ENCODE peak calls at places on chromosomes 6 and 20, in nine cellular contexts. One of them, this sample, is unnamed.
A peak's percentile ranks its signal among the peaks of the same experiment; 100 is the strongest.

GRCh38 chr6:114747995-114748625 is 405.3 kb upstream of the HS3ST5 start:
- DNase-seq in GM04504: peak; percentile 15
- DNase-seq in heart right ventricle: peak; percentile 28
- DNase-seq in activated CD4-positive, alpha-beta T cell treated with anti-CD3 and anti-CD28 coated beads, Interleukin-2, amount 10 ng/mL, durations not matched to agents 7 days and 5 days: peak; percentile 26
- DNase-seq in myocyte: peak; percentile 74
- DNase-seq in GM12892: no peak
- DNase-seq in HTR-8/SVneo: peak; percentile 4
- DNase-seq in lower leg skin: no peak
- DNase-seq in EH: peak; percentile 56
- DNase-seq in this sample: no peak

GRCh38 chr6:111914617-111915016 is 41.4 kb upstream of the FYN start:
- DNase-seq in GM04504: no peak
- DNase-seq in heart right ventricle: no peak
- DNase-seq in activated CD4-positive, alpha-beta T cell treated with anti-CD3 and anti-CD28 coated beads, Interleukin-2, amount 10 ng/mL, durations not matched to agents 7 days and 5 days: no peak
- DNase-seq in myocyte: no peak
- DNase-seq in GM12892: no peak
- DNase-seq in HTR-8/SVneo: no peak
- DNase-seq in lower leg skin: no peak
- DNase-seq in EH: no peak
- DNase-seq in this sample: no peak

GRCh38 chr20:48189177-48189576 is 403.9 kb upstream of the SULF2 start:
- DNase-seq in GM04504: no peak
- DNase-seq in heart right ventricle: no peak
- DNase-seq in activated CD4-positive, alpha-beta T cell treated with anti-CD3 and anti-CD28 coated beads, Interleukin-2, amount 10 ng/mL, durations not matched to agents 7 days and 5 days: no peak
- DNase-seq in myocyte: no peak
- DNase-seq in GM12892: no peak
- DNase-seq in HTR-8/SVneo: peak; percentile 57
- DNase-seq in lower leg skin: no peak
- DNase-seq in EH: peak; percentile 71
- DNase-seq in this sample: no peak

GRCh38 chr6:54264581-54265272 is 43.5 kb upstream of the TINAG start:
- DNase-seq in GM04504: no peak
- DNase-seq in heart right ventricle: no peak
- DNase-seq in activated CD4-positive, alpha-beta T cell treated with anti-CD3 and anti-CD28 coated beads, Interleukin-2, amount 10 ng/mL, durations not matched to agents 7 days and 5 days: no peak
- DNase-seq in myocyte: no peak
- DNase-seq in GM12892: no peak
- DNase-seq in HTR-8/SVneo: no peak
- DNase-seq in lower leg skin: no peak
- DNase-seq in EH: peak; percentile 21
- DNase-seq in this sample: no peak

GRCh38 chr20:19460386-19460785 is 247.9 kb downstream of the SLC24A3 start:
- DNase-seq in GM04504: no peak
- DNase-seq in heart right ventricle: no peak
- DNase-seq in activated CD4-positive, alpha-beta T cell treated with anti-CD3 and anti-CD28 coated beads, Interleukin-2, amount 10 ng/mL, durations not matched to agents 7 days and 5 days: no peak
- DNase-seq in myocyte: no peak
- DNase-seq in GM12892: no peak
- DNase-seq in HTR-8/SVneo: no peak
- DNase-seq in lower leg skin: peak; percentile 74
- DNase-seq in EH: peak; percentile 87
- DNase-seq in this sample: no peak

GRCh38 chr20:40459299-40459698 is 229.7 kb downstream of the MAFB start:
- DNase-seq in GM04504: no peak
- DNase-seq in heart right ventricle: no peak
- DNase-seq in activated CD4-positive, alpha-beta T cell treated with anti-CD3 and anti-CD28 coated beads, Interleukin-2, amount 10 ng/mL, durations not matched to agents 7 days and 5 days: no peak
- DNase-seq in myocyte: no peak
- DNase-seq in GM12892: no peak
- DNase-seq in HTR-8/SVneo: no peak
- DNase-seq in lower leg skin: no peak
- DNase-seq in EH: no peak
- DNase-seq in this sample: no peak

GRCh38 chr20:34791289-34792020 is 34.0 kb downstream of the NCOA6 start:
- DNase-seq in GM04504: peak; percentile 54
- DNase-seq in heart right ventricle: peak; percentile 23
- DNase-seq in activated CD4-positive, alpha-beta T cell treated with anti-CD3 and anti-CD28 coated beads, Interleukin-2, amount 10 ng/mL, durations not matched to agents 7 days and 5 days: no peak
- DNase-seq in myocyte: peak; percentile 54
- DNase-seq in GM12892: no peak
- DNase-seq in HTR-8/SVneo: no peak
- DNase-seq in lower leg skin: no peak
- DNase-seq in EH: peak; percentile 90
- DNase-seq in this sample: no peak

GRCh38 chr20:9551808-9552550 is 37.6 kb downstream of the LAMP5 start:
- DNase-seq in GM04504: no peak
- DNase-seq in heart right ventricle: no peak
- DNase-seq in activated CD4-positive, alpha-beta T cell treated with anti-CD3 and anti-CD28 coated beads, Interleukin-2, amount 10 ng/mL, durations not matched to agents 7 days and 5 days: no peak
- DNase-seq in myocyte: no peak
- DNase-seq in GM12892: no peak
- DNase-seq in HTR-8/SVneo: no peak
- DNase-seq in lower leg skin: no peak
- DNase-seq in EH: no peak
- DNase-seq in this sample: no peak

GRCh38 chr20:19974621-19975435 is 42.3 kb upstream of the NAA20 start:
- DNase-seq in GM04504: peak; percentile 96
- DNase-seq in heart right ventricle: peak; percentile 93
- DNase-seq in activated CD4-positive, alpha-beta T cell treated with anti-CD3 and anti-CD28 coated beads, Interleukin-2, amount 10 ng/mL, durations not matched to agents 7 days and 5 days: no peak
- DNase-seq in myocyte: peak; percentile 93
- DNase-seq in GM12892: no peak
- DNase-seq in HTR-8/SVneo: peak; percentile 29
- DNase-seq in lower leg skin: peak; percentile 96
- DNase-seq in EH: peak; percentile 97
- DNase-seq in this sample: peak; percentile 59

GRCh38 chr6:3518356-3518841 is 61.5 kb upstream of the SLC22A23 start:
- DNase-seq in GM04504: peak; percentile 87
- DNase-seq in heart right ventricle: no peak
- DNase-seq in activated CD4-positive, alpha-beta T cell treated with anti-CD3 and anti-CD28 coated beads, Interleukin-2, amount 10 ng/mL, durations not matched to agents 7 days and 5 days: no peak
- DNase-seq in myocyte: peak; percentile 86
- DNase-seq in GM12892: no peak
- DNase-seq in HTR-8/SVneo: peak; percentile 78
- DNase-seq in lower leg skin: peak; percentile 92
- DNase-seq in EH: peak; percentile 98
- DNase-seq in this sample: peak; percentile 82

GRCh38 chr6:145756170-145756662 is 20.9 kb upstream of the EPM2A start:
- DNase-seq in GM04504: peak; percentile 87
- DNase-seq in heart right ventricle: peak; percentile 40
- DNase-seq in activated CD4-positive, alpha-beta T cell treated with anti-CD3 and anti-CD28 coated beads, Interleukin-2, amount 10 ng/mL, durations not matched to agents 7 days and 5 days: no peak
- DNase-seq in myocyte: peak; percentile 77
- DNase-seq in GM12892: no peak
- DNase-seq in HTR-8/SVneo: peak; percentile 26
- DNase-seq in lower leg skin: no peak
- DNase-seq in EH: peak; percentile 97
- DNase-seq in this sample: no peak